ENCODE peak calls at places on chromosomes 13 and 19, in five cellular contexts. J is heart left ventricle, F is hepatocyte, O is fibroblast of pulmonary artery, W is AG10803. E is an unnamed sample.

GRCh38 chr19:4518345-4519171 is at the start of gene PLIN4:
- DNase-seq in O (peak), J (peak), F (no peak), W (peak), E (peak)

GRCh38 chr19:55695511-55696290 is 20.7 kb downstream of the EPN1 start:
- DNase-seq in J (peak), W (no peak), F (no peak), O (no peak), E (no peak)

GRCh38 chr19:46271488-46272197 is 25.2 kb upstream of the HIF3A start:
- DNase-seq in O (peak), W (peak), F (peak), J (no peak), E (no peak)

GRCh38 chr13:45511310-45512147 is 46.8 kb downstream of the COG3 start:
- DNase-seq in W (peak), J (no peak), O (peak), F (peak), E (no peak)

GRCh38 chr19:5036733-5037681 is 68.1 kb downstream of the KDM4B start:
- DNase-seq in J (no peak), F (no peak), W (peak), O (peak), E (no peak)

GRCh38 chr13:40672310-40673060 is 6.0 kb upstream of the FOXO1 start:
- DNase-seq in W (peak), F (peak), J (no peak), O (peak), E (no peak)

GRCh38 chr19:42086188-42086736 is 10.3 kb downstream of the ZNF574 start:
- DNase-seq in W (no peak), F (no peak), O (no peak), J (no peak), E (no peak)

GRCh38 chr13:74250738-74251190 is 116.6 kb upstream of the KLF12 start:
- DNase-seq in J (no peak), F (no peak), W (peak), O (peak), E (no peak)

GRCh38 chr13:63094069-63094468 is 1678.4 kb upstream of the PCDH20 start:
- DNase-seq in W (no peak), O (no peak), F (no peak), J (no peak), E (no peak)

GRCh38 chr19:41932259-41933130 is 4.2 kb upstream of the ERFL start:
- DNase-seq in O (no peak), F (no peak), W (no peak), J (no peak), E (no peak)

GRCh38 chr13:85040176-85040660 is 759.0 kb downstream of the SLITRK6 start:
- DNase-seq in J (no peak), O (no peak), F (no peak), W (no peak), E (no peak)

GRCh38 chr13:79380943-79381445 is 25.1 kb downstream of the RBM26 start:
- DNase-seq in W (no peak), O (no peak), J (no peak), F (no peak), E (no peak)

GRCh38 chr13:52793507-52793906 is 53.9 kb upstream of the CNMD start:
- DNase-seq in O (no peak), W (no peak), F (no peak), J (no peak), E (no peak)

GRCh38 chr13:113411216-113412023 is 41.9 kb downstream of the ADPRHL1 start:
- DNase-seq in J (peak), F (peak), O (peak), W (peak), E (peak)

GRCh38 chr13:113631341-113632095 is 26.5 kb downstream of the ATP4B start:
- DNase-seq in J (no peak), F (no peak), O (no peak), W (no peak), E (no peak)

GRCh38 chr19:37855098-37855497 is 51.3 kb downstream of the WDR87 start:
- DNase-seq in J (peak), W (peak), F (no peak), O (peak), E (no peak)

DNA sequence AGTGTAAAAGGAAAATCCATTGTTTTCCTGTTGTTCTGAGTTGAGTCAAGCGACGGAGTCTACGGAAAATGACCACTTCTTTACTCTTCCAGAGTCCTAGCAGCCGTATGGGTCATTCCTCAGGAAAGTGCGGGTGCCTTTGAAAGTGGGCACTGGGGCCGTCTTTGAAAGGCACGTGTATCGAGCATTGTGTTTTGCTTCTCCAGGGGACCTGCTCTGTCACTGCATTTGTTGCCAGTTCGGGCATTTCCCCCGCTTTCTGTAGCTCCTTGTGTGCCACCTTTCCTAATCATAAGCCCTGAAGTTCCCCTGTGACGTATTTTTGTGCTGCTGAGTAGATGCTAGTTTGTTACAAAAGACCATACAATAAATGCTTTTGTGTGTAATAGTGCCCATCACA is 24.3 kb downstream of the SPATA13 start:
- DNase-seq in J (no peak), O (no peak), W (no peak), F (no peak), E (no peak)
- H3K4me3 ChIP-seq in J (no peak), O (no peak), W (no peak), F (no peak), E (no peak)

DNA sequence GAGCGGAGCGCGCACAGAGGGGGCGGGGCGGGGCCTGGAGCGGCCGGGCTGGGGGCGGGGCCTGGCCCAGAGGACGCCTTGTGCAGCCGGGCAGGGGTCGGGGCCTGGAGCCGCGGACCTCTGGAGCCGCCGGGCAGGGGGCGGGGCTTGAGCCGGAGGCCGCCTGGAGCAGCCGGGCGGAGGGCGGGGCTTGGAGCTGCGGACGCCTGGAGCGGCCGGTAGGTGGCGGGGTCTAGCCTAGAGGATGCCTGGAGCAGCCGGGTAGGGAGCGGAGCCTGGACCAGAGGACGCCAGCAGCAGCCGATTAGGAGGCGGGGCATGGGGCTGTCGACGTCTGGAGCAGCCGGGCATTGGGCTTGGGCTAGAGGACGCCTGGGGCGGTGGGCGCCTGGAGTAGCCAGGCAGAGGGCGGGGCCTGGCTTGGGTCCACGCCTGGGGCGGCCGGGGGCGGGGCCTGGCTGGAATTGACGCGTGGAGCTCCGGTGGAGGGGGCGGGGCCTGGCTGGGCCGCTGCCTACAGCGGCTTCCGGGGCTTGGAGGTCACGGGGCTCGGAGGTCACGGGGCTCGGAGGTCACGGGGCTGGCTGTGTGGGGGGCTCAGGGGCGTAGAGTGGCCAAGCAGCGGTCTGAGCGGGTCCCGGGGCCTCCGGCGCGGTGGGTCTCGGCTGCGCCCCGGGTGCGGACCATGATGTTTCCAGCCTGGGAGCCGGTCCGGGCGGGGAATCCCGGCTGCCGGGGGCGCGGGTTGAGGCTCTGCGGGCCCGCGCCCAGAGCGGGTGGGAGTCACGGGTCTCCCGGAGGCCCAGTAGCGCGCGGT is at the start of gene ANKRD10:
- DNase-seq in O (peak), F (peak), W (peak), J (peak), E (peak)
- TF ChIP-seq CTCF in O (peak), F (peak), W (peak), J (peak), E (peak)

GRCh38 chr19:57615346-57615745 is 1.3 kb downstream of the ZNF134 start:
- DNase-seq in J (no peak), F (no peak), W (no peak), O (no peak), E (no peak)
- H3K4me3 ChIP-seq in J (peak), F (peak), W (peak), O (peak), E (no peak)

GRCh38 chr19:40716655-40717324 is at the start of the genes COQ8B and ITPKC:
- DNase-seq in F (peak), J (peak), O (peak), W (peak), E (peak)
- TF ChIP-seq CTCF in F (no peak), J (no peak), O (no peak), W (no peak), E (no peak)

GRCh38 chr19:31350693-31351211 is 1.5 kb upstream of the TSHZ3 start:
- DNase-seq in W (peak), F (peak), J (peak), O (peak), E (no peak)

GRCh38 chr19:31348416-31349159 is 648 bp downstream of the TSHZ3 start:
- DNase-seq in F (peak), O (peak), J (peak), W (peak), E (no peak)

GRCh38 chr19:31351212-31352193 is 2.3 kb upstream of the TSHZ3 start:
- DNase-seq in F (peak), O (peak), W (peak), J (peak), E (no peak)

GRCh38 chr19:31349160-31349881 is at the start of gene TSHZ3:
- DNase-seq in J (peak), F (peak), W (peak), O (peak), E (peak)

GRCh38 chr19:31350033-31350692 is 927 bp upstream of the TSHZ3 start:
- DNase-seq in O (peak), F (peak), W (peak), J (peak), E (no peak)
- H3K4me3 ChIP-seq in O (peak), F (peak), W (peak), J (peak), E (peak)

E was measured in right atrium auricular region.